ENCODE peak calls at places on chromosomes 11 and 22, in five cellular contexts. L is neural progenitor cell, K is OCI-LY7, G is fibroblast of pulmonary artery, X is heart right ventricle. B is an unnamed sample.

GRCh38 chr11:119410501-119410900 is 12.5 kb downstream of the THY1 start:
- DNase-seq in L (no peak), K (no peak), G (no peak), X (no peak), B (no peak)

GRCh38 chr11:115996125-115996807 is 492.1 kb upstream of the CADM1 start:
- DNase-seq in L (no peak), K (peak), G (no peak), X (no peak), B (no peak)

GRCh38 chr11:18677560-18677959 is 21.0 kb upstream of the TMEM86A start:
- DNase-seq in L (no peak), K (no peak), G (no peak), X (no peak), B (no peak)

GRCh38 chr11:69007978-69008381 is 5.1 kb downstream of the MRGPRF start:
- DNase-seq in L (no peak), K (no peak), G (no peak), X (no peak), B (peak)

GRCh38 chr11:67367014-67367835 is 6.2 kb downstream of the CLCF1 start:
- DNase-seq in L (no peak), K (no peak), G (peak), X (no peak), B (peak)

GRCh38 chr11:2940930-2941821 is 12.0 kb upstream of the PHLDA2 start:
- DNase-seq in L (no peak), K (no peak), G (no peak), X (no peak), B (no peak)

GRCh38 chr22:21762712-21763581 is 27.4 kb upstream of the YPEL1 start:
- DNase-seq in L (no peak), K (no peak), G (no peak), X (no peak), B (no peak)

GRCh38 chr22:27614291-27615007 is 187.1 kb downstream of the MN1 start:
- DNase-seq in L (no peak), K (no peak), G (no peak), X (peak), B (no peak)

GRCh38 chr11:43503417-43503816 is 144.7 kb downstream of the TTC17 start:
- DNase-seq in L (no peak), K (no peak), G (peak), X (no peak), B (no peak)

GRCh38 chr11:1534682-1535081 is 37.4 kb downstream of the DUSP8 start:
- DNase-seq in L (no peak), K (no peak), G (no peak), X (peak), B (no peak)

GRCh38 chr11:69321877-69322350 is 28.0 kb downstream of the MYEOV start:
- DNase-seq in L (no peak), K (no peak), G (peak), X (no peak), B (no peak)

GRCh38 chr11:127013550-127013949 is 13.0 kb upstream of the KIRREL3 start:
- DNase-seq in L (no peak), K (no peak), G (no peak), X (no peak), B (no peak)

GRCh38 chr11:112968988-112969714 is 7.9 kb downstream of the NCAM1 start:
- DNase-seq in L (no peak), K (no peak), G (peak), X (no peak), B (no peak)

GRCh38 chr11:66595245-66595904 is 2.4 kb downstream of the CCS start:
- DNase-seq in L (no peak), K (no peak), G (peak), X (peak), B (peak)

GRCh38 chr22:37752189-37753061 is 55.3 kb upstream of the GCAT start:
- DNase-seq in L (peak), K (no peak), G (peak), X (peak), B (peak)

GRCh38 chr11:12800032-12800671 is 125.9 kb downstream of the TEAD1 start:
- DNase-seq in L (no peak), K (no peak), G (peak), X (no peak), B (no peak)

GRCh38 chr11:13837286-13837685 is 125.2 kb upstream of the SPON1 start:
- DNase-seq in L (no peak), K (no peak), G (no peak), X (no peak), B (no peak)

GRCh38 chr11:13836666-13837065 is 125.9 kb upstream of the SPON1 start:
- DNase-seq in L (no peak), K (no peak), G (no peak), X (no peak), B (no peak)

GRCh38 chr11:13831707-13832106 is 130.8 kb upstream of the SPON1 start:
- DNase-seq in L (no peak), K (peak), G (no peak), X (no peak), B (no peak)

GRCh38 chr11:13834463-13834862 is 128.1 kb upstream of the SPON1 start:
- DNase-seq in L (peak), K (peak), G (no peak), X (no peak), B (no peak)
- TF ChIP-seq CTCF in L (peak), K (peak), G (peak), X (no peak), B (no peak)

DNA sequence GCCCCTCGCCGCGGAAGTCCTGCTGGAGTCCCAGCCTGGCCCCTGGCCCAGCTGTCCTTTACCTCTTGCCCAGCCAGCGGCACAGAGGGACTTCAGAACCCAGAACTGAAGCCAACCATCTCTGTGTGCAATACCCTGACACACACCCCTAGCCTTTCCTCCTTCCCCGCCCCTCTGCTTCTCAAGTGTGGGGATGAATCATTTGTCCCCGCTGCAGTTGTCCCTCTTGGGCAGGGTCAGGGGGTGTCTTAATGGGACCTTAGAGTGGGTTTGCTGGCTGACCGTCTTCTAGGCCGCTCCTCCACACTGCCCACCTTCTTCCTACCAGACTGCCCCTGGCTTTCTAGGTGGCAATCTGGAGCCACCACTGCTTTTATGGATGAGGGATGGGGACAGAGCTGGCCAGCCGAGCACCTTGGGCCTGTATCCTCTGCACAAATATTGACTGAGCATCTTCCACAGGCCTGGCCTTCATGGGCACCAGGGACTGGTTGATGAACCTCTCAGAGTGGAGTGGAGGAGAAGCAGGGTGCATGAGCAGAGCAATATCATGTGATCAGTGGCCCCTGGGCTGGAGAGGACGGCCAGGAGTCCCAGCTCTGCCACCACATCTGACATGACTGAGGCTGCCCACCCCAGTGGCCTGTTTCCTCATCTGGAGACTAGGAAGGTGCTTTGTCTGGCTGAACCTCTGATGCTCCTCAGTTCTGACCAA is 668 bp upstream of the CHST1 start:
- DNase-seq in L (no peak), K (no peak), G (no peak), X (no peak), B (no peak)
- H3K4me3 ChIP-seq in L (peak), K (no peak), G (peak), X (peak), B (peak)

DNA sequence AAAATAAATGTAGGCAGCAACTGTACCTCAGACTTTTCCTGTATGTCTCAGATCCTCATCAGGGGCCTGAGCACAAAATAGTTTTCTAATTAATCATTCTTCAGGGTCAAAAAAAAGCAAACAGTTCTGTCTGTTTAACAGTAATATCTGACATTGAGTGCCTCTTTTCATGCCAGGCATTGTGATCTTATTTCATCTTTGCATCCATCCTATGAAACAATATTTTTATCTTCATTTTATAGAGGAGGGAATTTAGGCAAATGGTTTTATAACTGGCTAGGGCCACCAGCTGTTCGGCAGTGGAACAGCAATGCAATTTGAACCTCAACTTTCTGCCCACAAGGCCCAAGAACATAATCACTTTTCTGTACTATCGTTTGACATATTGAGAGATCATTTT is 145.6 kb downstream of the WNT7B start:
- DNase-seq in L (no peak), K (peak), G (peak), X (no peak), B (no peak)
- TF ChIP-seq CTCF in L (no peak), K (peak), G (peak), X (no peak), B (no peak)

DNA sequence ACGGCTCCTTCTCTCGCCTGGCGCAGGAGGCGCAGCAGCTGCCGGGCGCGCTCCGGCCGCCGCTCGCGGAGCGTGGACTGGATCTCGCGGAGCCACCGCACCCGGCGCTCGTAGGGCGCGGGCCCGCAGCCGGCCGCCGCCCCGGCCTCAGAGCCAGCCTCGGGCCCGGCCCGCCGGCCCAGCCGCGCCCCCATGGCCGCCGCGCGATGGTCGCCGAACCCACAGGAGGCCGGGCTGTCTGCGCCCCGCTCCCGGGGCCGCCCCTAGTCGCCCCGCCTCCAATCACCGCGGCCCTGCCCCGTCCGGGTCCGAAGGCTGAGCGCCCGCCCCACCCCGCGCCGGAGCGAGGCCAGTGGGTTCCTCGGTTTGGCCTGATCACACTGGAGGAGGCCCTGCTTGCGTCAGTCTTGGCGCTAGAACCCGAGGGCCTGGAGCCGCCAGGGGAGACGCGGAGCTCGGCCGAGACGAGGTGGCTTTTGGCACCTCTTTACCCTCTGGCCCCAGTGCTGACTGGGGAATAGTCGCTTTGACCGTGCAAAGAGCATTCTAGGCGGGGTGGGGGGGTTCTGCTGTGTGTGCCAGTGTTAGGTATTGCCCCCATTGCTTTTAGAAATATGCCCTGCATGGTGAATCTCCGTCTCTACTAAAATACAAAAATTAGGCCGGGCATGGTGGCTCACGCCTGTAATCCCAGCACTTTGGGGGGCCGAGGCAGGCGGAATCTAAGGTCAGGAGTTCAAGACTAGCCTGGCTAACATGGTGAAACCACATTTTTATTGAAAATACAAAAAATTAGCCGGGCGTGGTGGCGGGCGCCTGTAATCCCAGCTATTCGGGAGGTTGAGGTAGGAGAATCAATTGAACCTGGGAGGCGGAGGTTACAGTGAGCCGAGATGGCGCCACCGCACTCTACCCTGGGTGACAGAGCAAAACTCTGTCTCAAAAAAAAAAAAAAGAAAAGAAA is at the start of gene LRRC75B:
- DNase-seq in L (peak), K (no peak), G (peak), X (peak), B (peak)
- H3K4me3 ChIP-seq in L (peak), K (peak), G (peak), X (peak), B (peak)

DNA sequence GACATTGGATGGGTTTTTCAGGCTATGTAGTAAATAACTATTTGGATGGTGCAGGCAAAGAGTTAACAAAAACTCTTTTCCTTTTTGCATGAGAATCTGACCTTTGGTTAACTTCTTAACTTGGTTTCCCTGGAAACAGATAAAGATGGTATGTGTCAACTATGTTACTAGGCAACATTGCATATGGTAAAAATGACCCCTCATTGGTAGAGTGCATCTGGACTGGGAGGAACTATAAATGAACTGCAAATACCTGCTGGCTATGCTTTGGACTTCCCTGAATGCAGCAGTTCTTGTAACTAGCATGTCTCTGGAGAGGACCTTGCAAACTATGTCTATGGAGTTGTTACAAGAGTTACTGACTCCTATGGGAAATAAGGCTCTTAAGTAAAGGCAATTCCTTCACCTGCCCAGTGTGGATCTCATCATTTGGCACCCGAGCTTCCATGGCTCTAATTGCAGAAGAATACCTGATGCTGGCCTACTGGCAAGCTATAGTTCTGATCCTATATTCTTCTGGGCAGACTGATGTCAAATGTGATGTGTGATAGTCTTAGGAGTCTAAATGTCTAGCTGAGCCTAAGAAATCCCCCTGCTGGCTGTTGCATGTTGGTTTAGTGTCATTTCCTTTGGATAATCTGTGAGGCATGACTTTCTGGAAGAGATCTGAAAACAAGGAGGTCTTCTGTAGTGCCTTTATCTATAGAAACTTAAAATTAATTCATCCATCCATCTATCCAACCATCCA is 126.7 kb upstream of the MTMR2 start:
- DNase-seq in L (no peak), K (no peak), G (peak), X (no peak), B (no peak)
- TF ChIP-seq CTCF in L (no peak), K (no peak), G (peak), X (no peak), B (no peak)

GRCh38 chr22:46764779-46765485 is 2.5 kb downstream of the TBC1D22A start:
- DNase-seq in L (no peak), K (no peak), G (no peak), X (no peak), B (peak)
- H3K4me3 ChIP-seq in L (no peak), K (peak), G (no peak), X (no peak), B (no peak)

DNA sequence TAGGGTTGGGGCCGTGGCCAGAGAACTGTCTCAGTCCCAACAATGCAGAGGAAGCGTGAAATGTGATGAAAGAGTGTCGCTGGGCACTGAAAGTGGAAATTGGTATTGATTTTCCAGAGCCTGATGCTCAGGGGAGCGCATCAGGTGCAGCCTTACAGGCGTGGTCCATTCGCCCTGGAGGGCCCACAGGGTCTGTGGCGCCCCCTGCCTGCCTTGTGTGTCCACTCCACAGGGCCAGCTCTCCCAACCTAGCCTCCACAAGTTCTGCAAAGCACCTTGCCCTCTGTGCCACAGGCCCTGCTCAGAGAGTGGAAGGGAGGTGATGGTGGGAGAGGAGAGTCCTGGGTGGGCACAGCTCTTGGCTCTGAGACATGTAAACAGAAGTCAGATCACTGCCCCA is 54.9 kb upstream of the LMO1 start:
- DNase-seq in L (peak), K (peak), G (no peak), X (no peak), B (no peak)
- TF ChIP-seq CTCF in L (peak), K (no peak), G (no peak), X (peak), B (no peak)

GRCh38 chr11:111378185-111378772 is 796 bp downstream of the POU2AF1 start:
- DNase-seq in L (no peak), K (peak), G (no peak), X (no peak), B (no peak)

GRCh38 chr11:111382451-111382850 is 3.4 kb upstream of the POU2AF1 start:
- DNase-seq in L (no peak), K (peak), G (no peak), X (no peak), B (no peak)

GRCh38 chr11:111379500-111380136 is 543 bp upstream of the POU2AF1 start:
- DNase-seq in L (no peak), K (peak), G (no peak), X (no peak), B (no peak)

GRCh38 chr11:111376453-111376871 is 2.6 kb downstream of the POU2AF1 start:
- DNase-seq in L (no peak), K (no peak), G (no peak), X (no peak), B (no peak)

DNA sequence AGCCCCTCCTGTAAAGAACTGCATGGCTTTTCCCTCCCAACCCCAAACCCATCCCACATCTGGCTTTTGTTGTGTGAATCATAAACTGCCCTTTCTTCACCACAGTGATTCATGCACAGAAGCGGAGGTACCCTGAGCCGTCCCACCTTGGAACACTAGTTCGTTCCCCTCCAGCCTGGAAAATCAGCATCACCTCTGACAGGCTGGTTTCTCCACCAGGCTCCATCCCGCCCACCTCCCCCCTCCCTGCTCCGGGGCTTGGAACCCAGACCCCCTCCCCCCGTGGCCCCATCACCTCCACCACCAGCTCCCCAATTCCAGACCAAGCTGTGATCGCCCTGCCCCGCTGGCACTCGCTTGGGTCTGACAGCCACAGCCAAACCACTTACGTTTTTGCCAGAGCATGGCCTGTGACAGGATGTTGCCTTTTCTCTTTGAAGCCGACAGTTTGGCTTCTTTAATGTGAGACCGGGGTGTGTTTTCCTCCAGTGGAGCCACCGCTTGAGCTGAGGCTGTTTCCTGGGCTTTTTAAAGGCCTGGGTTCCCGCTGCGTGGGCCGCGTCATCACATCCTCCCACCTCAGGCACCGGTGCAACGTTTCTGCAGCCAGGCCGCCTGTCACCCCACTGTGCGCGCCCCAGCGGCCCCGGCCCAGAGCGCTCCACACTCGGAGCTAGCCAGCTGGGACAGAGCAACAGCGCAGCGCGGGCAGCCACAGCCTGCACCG is at the start of gene POU2AF1:
- DNase-seq in L (no peak), K (peak), G (peak), X (no peak), B (no peak)
- H3K4me3 ChIP-seq in L (no peak), K (peak), G (no peak), X (peak), B (no peak)

GRCh38 chr22:39654959-39655579 is 84.5 kb downstream of the CACNA1I start:
- DNase-seq in L (no peak), K (peak), G (no peak), X (no peak), B (no peak)
- TF ChIP-seq CTCF in L (peak), K (peak), G (peak), X (no peak), B (no peak)